ENCODE peak calls at places on chromosomes 11 and 22, in four cellular contexts. P is LHCN-M2; C is stimulated activated CD8-positive, alpha-beta memory T cell treated with anti-CD3 and anti-CD28 coated beads, Interleukin-2, amount 100 ng/mL, for 1 hour; E is T-helper 9 cell. W is an unnamed sample.

GRCh38 chr11:115920087-115920461 is 415.9 kb upstream of the CADM1 start:
- DNase-seq in P (peak), C (no peak), E (no peak), W (no peak)

GRCh38 chr11:18046116-18046777 is at the start of gene TPH1:
- DNase-seq in P (peak), C (no peak), E (no peak), W (no peak)

GRCh38 chr11:44524751-44525171 is 40.7 kb upstream of the CD82 start:
- DNase-seq in P (no peak), C (no peak), E (no peak), W (no peak)

GRCh38 chr22:49909476-49910205 is 8.6 kb downstream of the ALG12 start:
- DNase-seq in P (no peak), C (no peak), E (no peak), W (no peak)

GRCh38 chr11:76974179-76974891 is 59.9 kb upstream of the B3GNT6 start:
- DNase-seq in P (no peak), C (no peak), E (no peak), W (no peak)

GRCh38 chr11:66136752-66137123 is 66.7 kb downstream of the PACS1 start:
- DNase-seq in P (no peak), C (no peak), E (no peak), W (no peak)

GRCh38 chr11:26974068-26974790 is 19.7 kb upstream of the FIBIN start:
- DNase-seq in P (peak), C (no peak), E (no peak), W (no peak)

GRCh38 chr11:102926517-102926916 is 29.0 kb downstream of the MMP13 start:
- DNase-seq in P (no peak), C (no peak), E (no peak), W (no peak)

GRCh38 chr11:127136438-127136837 is 135.9 kb upstream of the KIRREL3 start:
- DNase-seq in P (no peak), C (no peak), E (no peak), W (peak)

GRCh38 chr22:46522743-46523300 is 14.6 kb downstream of the CELSR1 start:
- DNase-seq in P (no peak), C (no peak), E (no peak), W (no peak)

GRCh38 chr11:1336836-1337646 is 27.6 kb upstream of the TOLLIP start:
- DNase-seq in P (no peak), C (peak), E (peak), W (no peak)

GRCh38 chr22:30892286-30892685 is 76.3 kb downstream of the MORC2 start:
- DNase-seq in P (no peak), C (no peak), E (no peak), W (no peak)

GRCh38 chr11:69659591-69659990 is 15.6 kb downstream of the LTO1 start:
- DNase-seq in P (no peak), C (no peak), E (no peak), W (no peak)

GRCh38 chr11:104067534-104067933 is 31.1 kb downstream of the DDI1 start:
- DNase-seq in P (no peak), C (no peak), E (no peak), W (no peak)

GRCh38 chr11:65811764-65812475 is 21.8 kb upstream of the SNX32 start:
- DNase-seq in P (peak), C (no peak), E (no peak), W (no peak)

GRCh38 chr11:69241075-69241740 is 52.7 kb upstream of the MYEOV start:
- DNase-seq in P (no peak), C (no peak), E (no peak), W (no peak)

W was measured in iPS DF 6.9.